ENCODE peak calls at places on chromosomes 16 and 17, in five cellular contexts. O is cardiac muscle cell, T is colonic mucosa, E is glutamatergic neuron, D is NAMALWA. Y is an unnamed sample.

GRCh38 chr17:82092628-82092994 is 5.4 kb downstream of the FASN start:
- DNase-seq in D (no peak), O (no peak), E (peak; percentile 12), T (no peak), Y (no peak)

GRCh38 chr16:10741844-10742243 is 1.8 kb upstream of the NUBP1 start:
- DNase-seq in T (no peak), E (peak; percentile 15), O (no peak), D (no peak), Y (peak; percentile 39)

GRCh38 chr17:76912585-76912984 is 44.4 kb downstream of the MGAT5B start:
- DNase-seq in T (no peak), D (no peak), E (no peak), O (no peak), Y (no peak)

GRCh38 chr17:73261952-73262675 is 434 bp upstream of the CPSF4L start:
- DNase-seq in E (no peak), D (no peak), T (peak; percentile 85), O (no peak), Y (peak; percentile 75)

GRCh38 chr17:17090642-17091103 is 48.4 kb downstream of the MPRIP start:
- DNase-seq in D (no peak), O (no peak), T (peak; percentile 86), E (peak; percentile 6), Y (peak; percentile 90)

GRCh38 chr17:27879987-27880608 is 13.1 kb downstream of the LYRM9 start:
- DNase-seq in D (peak; percentile 66), O (peak; percentile 84), E (peak; percentile 82), T (peak; percentile 87), Y (peak; percentile 83)

GRCh38 chr17:67503184-67503583 is 126.1 kb downstream of the PITPNC1 start:
- DNase-seq in E (no peak), D (no peak), O (no peak), T (no peak), Y (no peak)

GRCh38 chr16:22183901-22184614 is 21.8 kb downstream of the SDR42E2 start:
- DNase-seq in O (no peak), E (no peak), D (peak; percentile 61), T (no peak), Y (no peak)

GRCh38 chr17:78477913-78478756 is 99.1 kb downstream of the DNAH17 start:
- DNase-seq in O (no peak), D (no peak), T (no peak), E (no peak), Y (no peak)

GRCh38 chr16:55624696-55625095 is 31.1 kb upstream of the SLC6A2 start:
- DNase-seq in E (no peak), O (no peak), T (no peak), D (no peak), Y (no peak)